ENCODE peak calls at places on chromosomes 7 and 10, in seven cellular contexts. Z is ovary, E is adrenal gland, R is heart left ventricle, I is Peyer's patch, W is IMR-90, Q is testis. G is an unnamed sample.

GRCh38 chr7:74344128-74344496 is 54.9 kb downstream of the CLIP2 start:
- DNase-seq in E (no peak), W (peak), Q (no peak), Z (no peak), R (no peak), I (no peak), G (no peak)

GRCh38 chr10:4109469-4109868 is 324.5 kb upstream of the KLF6 start:
- DNase-seq in W (peak), Q (no peak), E (no peak), I (no peak), Z (no peak), R (no peak), G (no peak)

GRCh38 chr7:157458254-157458633 is 121.4 kb downstream of the DNAJB6 start:
- DNase-seq in Q (no peak), R (no peak), Z (peak), E (no peak), W (no peak), I (peak), G (no peak)

GRCh38 chr7:133545613-133546012 is 292.7 kb downstream of the EXOC4 start:
- DNase-seq in I (no peak), Q (no peak), Z (no peak), E (no peak), R (no peak), W (peak), G (no peak)

GRCh38 chr7:148385009-148385682 is 205.4 kb upstream of the C7orf33 start:
- DNase-seq in Z (no peak), I (no peak), Q (no peak), W (no peak), E (no peak), R (no peak), G (no peak)

GRCh38 chr7:136698231-136698630 is 170.2 kb upstream of the CHRM2 start:
- DNase-seq in I (no peak), R (no peak), E (no peak), W (no peak), Z (no peak), Q (no peak), G (no peak)

GRCh38 chr7:131226116-131226562 is 101.5 kb upstream of the MKLN1 start:
- DNase-seq in I (no peak), R (no peak), Z (no peak), E (no peak), W (peak), Q (no peak), G (no peak)

GRCh38 chr7:67019562-67020390 is 23.1 kb downstream of the TYW1 start:
- DNase-seq in R (no peak), Q (no peak), Z (no peak), E (no peak), I (no peak), W (peak), G (no peak)

GRCh38 chr10:28012990-28013389 is 14.1 kb upstream of the ODAD2 start:
- DNase-seq in R (no peak), E (no peak), I (no peak), Z (no peak), Q (no peak), W (no peak), G (no peak)

GRCh38 chr10:45444976-45445898 is 71.2 kb downstream of the ALOX5 start:
- DNase-seq in Z (no peak), W (no peak), Q (no peak), E (no peak), I (no peak), R (peak), G (no peak)

GRCh38 chr10:11823989-11824346 is 812 bp downstream of the PROSER2 start:
- DNase-seq in R (no peak), Z (no peak), Q (no peak), E (no peak), I (no peak), W (peak), G (no peak)

GRCh38 chr7:21191317-21192073 is 236.4 kb upstream of the SP4 start:
- DNase-seq in Z (no peak), E (no peak), R (no peak), Q (no peak), I (no peak), W (no peak), G (no peak)

GRCh38 chr7:102063736-102064135 is 222.9 kb upstream of the SH2B2 start:
- DNase-seq in W (peak), Q (no peak), E (no peak), I (peak), R (peak), Z (peak), G (peak)

GRCh38 chr7:121016976-121017375 is 28.5 kb downstream of the CPED1 start:
- DNase-seq in Z (no peak), E (no peak), I (no peak), R (no peak), W (peak), Q (no peak), G (no peak)

GRCh38 chr7:516606-517456 is 2.8 kb downstream of the PDGFA start:
- DNase-seq in Z (peak), Q (no peak), R (peak), W (peak), I (peak), E (peak), G (peak)

GRCh38 chr7:136405931-136406777 is 429.0 kb upstream of the MTPN start:
- DNase-seq in E (peak), Z (peak), W (peak), R (peak), Q (peak), I (no peak), G (peak)

GRCh38 chr10:60235001-60235400 is 154.7 kb downstream of the ANK3 start:
- DNase-seq in Q (no peak), I (no peak), E (no peak), W (peak), Z (no peak), R (peak), G (no peak)

GRCh38 chr7:54712777-54713176 is 46.2 kb downstream of the SEC61G start:
- DNase-seq in Q (no peak), R (no peak), E (no peak), I (no peak), Z (no peak), W (no peak), G (no peak)

GRCh38 chr10:45353176-45353575 is 20.8 kb upstream of the ALOX5 start:
- DNase-seq in W (no peak), Q (no peak), E (no peak), R (no peak), Z (no peak), I (no peak), G (no peak)

GRCh38 chr7:11988186-11988585 is 156.2 kb upstream of the THSD7A start:
- DNase-seq in W (no peak), R (no peak), I (no peak), Q (no peak), E (no peak), Z (no peak), G (no peak)

GRCh38 chr7:140375808-140376730 is 22.3 kb downstream of the SLC37A3 start:
- DNase-seq in E (no peak), Q (no peak), W (no peak), Z (no peak), I (no peak), R (no peak), G (no peak)

GRCh38 chr10:93577565-93577964 is 11.1 kb downstream of the FFAR4 start:
- DNase-seq in Q (no peak), W (no peak), R (no peak), E (no peak), Z (no peak), I (no peak), G (no peak)

GRCh38 chr10:110547139-110547761 is 20.2 kb upstream of the SMC3 start:
- DNase-seq in E (no peak), Z (no peak), I (no peak), Q (no peak), R (no peak), W (peak), G (no peak)

GRCh38 chr10:132933308-132934042 is 8.9 kb downstream of the CFAP46 start:
- DNase-seq in E (no peak), Z (no peak), R (no peak), W (no peak), I (no peak), Q (no peak), G (no peak)

GRCh38 chr10:75071164-75071489 is 40.3 kb upstream of the SAMD8 start:
- DNase-seq in Z (peak), E (no peak), R (peak), Q (peak), I (no peak), W (peak), G (no peak)

GRCh38 chr7:101553771-101554445 is 75.2 kb downstream of the MYL10 start:
- DNase-seq in Q (no peak), R (no peak), W (no peak), E (peak), I (no peak), Z (no peak), G (no peak)

GRCh38 chr10:78541528-78542470 is 508.1 kb downstream of the RPS24 start:
- DNase-seq in R (no peak), W (peak), I (no peak), Z (no peak), E (no peak), Q (peak), G (no peak)

GRCh38 chr7:124590814-124591213 is 174.8 kb downstream of the GPR37 start:
- DNase-seq in I (no peak), W (no peak), R (no peak), Q (no peak), Z (no peak), E (no peak), G (no peak)
- TF ChIP-seq POLR2A in I (no peak), W (no peak), R (no peak), Q (no peak), Z (no peak), E (no peak), G (no peak)

GRCh38 chr10:86758231-86759072 is 2.0 kb downstream of the BMPR1A start:
- DNase-seq in Q (no peak), I (no peak), W (peak), R (no peak), Z (no peak), E (no peak), G (no peak)

GRCh38 chr10:86756511-86757109 is at the start of gene BMPR1A:
- DNase-seq in R (no peak), I (no peak), E (peak), W (peak), Z (no peak), Q (no peak), G (peak)

GRCh38 chr10:86755454-86755739 is 1.0 kb upstream of the BMPR1A start:
- DNase-seq in E (no peak), R (no peak), Z (no peak), I (no peak), W (no peak), Q (no peak), G (no peak)

GRCh38 chr10:86755740-86756510 is 494 bp upstream of the BMPR1A start:
- DNase-seq in Q (peak), I (peak), W (peak), Z (peak), R (peak), E (peak), G (peak)

GRCh38 chr10:86757110-86757790 is 831 bp downstream of the BMPR1A start:
- DNase-seq in Z (peak), E (peak), Q (peak), W (peak), I (peak), R (peak), G (peak)
- TF ChIP-seq POLR2A in Z (peak), E (peak), Q (no peak), W (no peak), I (peak), R (no peak), G (no peak)

GRCh38 chr7:43615558-43616145 is 32.7 kb downstream of the STK17A start:
- DNase-seq in W (no peak), E (no peak), I (no peak), Z (no peak), Q (no peak), R (no peak), G (no peak)
- TF ChIP-seq POLR2A in W (no peak), E (no peak), I (no peak), Z (no peak), Q (no peak), R (no peak), G (no peak)

GRCh38 chr7:1647961-1648631 is 22.0 kb upstream of the ELFN1 start:
- DNase-seq in Q (peak), I (peak), E (peak), W (no peak), Z (no peak), R (peak), G (no peak)
- TF ChIP-seq POLR2A in Q (no peak), I (no peak), E (no peak), W (no peak), Z (no peak), R (no peak), G (no peak)

GRCh38 chr10:20110435-20111119 is 294.3 kb downstream of the PLXDC2 start:
- DNase-seq in E (no peak), Z (no peak), I (no peak), W (no peak), Q (peak), R (no peak), G (no peak)
- TF ChIP-seq POLR2A in E (no peak), Z (no peak), I (no peak), W (no peak), Q (no peak), R (no peak), G (no peak)